ENCODE peak calls at places on chromosomes 16 and 17, in six cellular contexts. T, E, R, K, U and D are unnamed samples.

GRCh38 chr17:75753514-75754377 is 11.2 kb downstream of the GALK1 start:
- DNase-seq in T (no peak), K (peak; percentile 73), R (peak; percentile 60), U (peak; percentile 58), E (peak; percentile 60), D (peak; percentile 86)

GRCh38 chr16:2764718-2765117 is 12.3 kb downstream of the SRRM2 start:
- DNase-seq in U (no peak), E (no peak), T (no peak), R (no peak), K (no peak), D (no peak)

GRCh38 chr17:35087731-35088646 is 24.5 kb upstream of the RFFL start:
- DNase-seq in K (peak; percentile 21), R (peak; percentile 50), E (peak; percentile 46), T (no peak), U (peak; percentile 49), D (no peak)

GRCh38 chr17:4956493-4957061 is 5.7 kb downstream of the ENO3 start:
- DNase-seq in U (no peak), K (peak; percentile 42), E (no peak), T (no peak), R (no peak), D (no peak)

GRCh38 chr17:80968602-80969029 is 23.0 kb upstream of the CHMP6 start:
- DNase-seq in K (no peak), R (peak; percentile 42), T (no peak), E (peak; percentile 60), U (peak; percentile 51), D (no peak)

GRCh38 chr17:48244121-48244711 is 136.7 kb downstream of the SNX11 start:
- DNase-seq in K (no peak), U (no peak), R (peak; percentile 54), T (no peak), E (peak; percentile 54), D (no peak)

GRCh38 chr17:14672830-14673229 is 371.9 kb downstream of the HS3ST3B1 start:
- DNase-seq in T (peak; percentile 19), U (peak; percentile 31), R (peak; percentile 41), K (no peak), E (peak; percentile 81), D (no peak)

GRCh38 chr17:49576121-49576905 is 642 bp downstream of the NXPH3 start:
- DNase-seq in T (peak; percentile 58), K (no peak), E (peak; percentile 40), R (peak; percentile 38), U (peak; percentile 26), D (no peak)

GRCh38 chr16:68289621-68290329 is 21.0 kb downstream of the SLC7A6OS start:
- DNase-seq in R (peak; percentile 61), E (peak; percentile 69), T (no peak), K (peak; percentile 33), U (peak; percentile 46), D (no peak)

GRCh38 chr16:72536673-72537435 is 364.9 kb upstream of the PMFBP1 start:
- DNase-seq in R (peak; percentile 33), T (no peak), U (peak; percentile 59), K (no peak), E (peak; percentile 84), D (no peak)

GRCh38 chr17:42249681-42250446 is 26.3 kb downstream of the STAT5B start:
- DNase-seq in K (peak; percentile 27), R (no peak), E (no peak), U (no peak), T (no peak), D (no peak)

GRCh38 chr16:2969545-2970521 is 685 bp downstream of the PAQR4 start:
- DNase-seq in R (peak; percentile 37), U (peak; percentile 16), K (peak; percentile 69), T (peak; percentile 61), E (peak; percentile 40), D (no peak)

GRCh38 chr17:29076722-29077121 is 33.8 kb downstream of the PIPOX start:
- DNase-seq in R (no peak), K (no peak), U (no peak), T (no peak), E (no peak), D (no peak)

GRCh38 chr16:85014311-85014710 is 3.0 kb upstream of the ZDHHC7 start:
- DNase-seq in R (no peak), U (no peak), T (no peak), E (no peak), K (no peak), D (no peak)

GRCh38 chr16:85008267-85008666 is 3.1 kb downstream of the ZDHHC7 start:
- DNase-seq in E (no peak), U (no peak), R (no peak), T (no peak), K (no peak), D (no peak)

GRCh38 chr16:85011846-85012284 is 530 bp upstream of the ZDHHC7 start:
- DNase-seq in K (no peak), E (no peak), R (no peak), U (no peak), T (no peak), D (no peak)

GRCh38 chr16:85010446-85010930 is 847 bp downstream of the ZDHHC7 start:
- DNase-seq in R (no peak), T (no peak), U (peak; percentile 21), K (no peak), E (no peak), D (no peak)

DNA sequence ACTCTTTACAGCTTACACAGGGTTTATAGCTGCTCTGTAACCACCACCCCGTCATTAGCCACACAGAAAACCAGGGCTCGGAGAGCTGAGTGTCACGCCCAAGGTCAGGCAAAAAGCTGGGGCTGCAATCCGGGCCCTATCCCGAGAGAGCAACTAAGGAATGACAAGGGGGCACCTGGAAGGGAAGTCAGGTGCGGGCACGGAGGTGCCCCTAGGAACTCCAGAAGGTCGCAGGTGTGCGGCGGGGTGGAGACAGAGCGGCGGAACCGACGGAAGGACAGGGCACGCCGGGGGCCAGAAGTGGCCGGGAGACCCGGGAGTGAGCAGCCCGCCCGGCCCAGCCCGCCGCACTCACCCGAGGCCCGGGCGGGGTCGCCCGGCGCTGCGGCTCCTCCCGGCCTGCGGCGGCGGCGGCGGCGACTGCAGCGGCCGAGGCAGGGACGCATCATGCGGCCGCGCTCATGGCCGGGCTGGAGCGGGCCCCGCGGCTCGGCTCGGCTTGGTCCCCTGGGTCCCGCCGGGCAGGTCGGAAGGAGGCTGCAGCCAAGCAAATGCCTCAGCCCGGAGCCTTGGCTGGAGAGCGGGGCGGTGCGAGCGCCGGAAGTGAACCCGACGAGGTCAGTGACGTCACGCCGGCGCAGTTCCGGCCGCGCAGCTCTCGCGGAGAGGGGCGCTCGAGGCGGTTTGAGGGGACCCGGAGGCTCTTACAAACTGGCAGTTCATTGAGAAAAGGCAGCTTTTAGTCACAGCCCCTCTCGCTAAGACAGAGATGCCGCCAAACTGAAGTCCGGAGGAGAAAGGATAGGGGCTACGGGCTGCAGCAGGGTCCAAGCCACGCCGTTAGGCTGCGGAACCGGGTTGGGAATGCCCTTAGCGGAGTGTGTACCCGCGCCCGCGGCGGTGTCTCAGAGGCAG is at the start of gene ZDHHC7:
- DNase-seq in E (peak; percentile 81), T (peak; percentile 80), U (peak; percentile 84), R (peak; percentile 85), K (peak; percentile 84), D (peak; percentile 93)
- TF ChIP-seq CTCF in E (peak; percentile 9), T (no peak), U (no peak), R (peak; percentile 1), K (peak; percentile 25), D (peak; percentile 3)

GRCh38 chr17:55717898-55718735 is 4.5 kb downstream of the TMEM100 start:
- DNase-seq in T (peak; percentile 24), E (peak; percentile 72), R (peak; percentile 87), U (peak; percentile 85), K (peak; percentile 27), D (peak; percentile 88)

GRCh38 chr17:55722016-55722706 is 503 bp downstream of the TMEM100 start:
- DNase-seq in K (no peak), U (peak; percentile 10), T (no peak), R (peak; percentile 39), E (no peak), D (no peak)

GRCh38 chr17:55723488-55723848 is 804 bp upstream of the TMEM100 start:
- DNase-seq in U (no peak), R (no peak), K (no peak), E (no peak), T (no peak), D (no peak)

GRCh38 chr17:55722742-55723487 is at the start of gene TMEM100:
- DNase-seq in E (peak; percentile 76), T (no peak), U (peak; percentile 87), K (no peak), R (peak; percentile 95), D (no peak)

GRCh38 chr17:55720917-55721836 is 1.5 kb downstream of the TMEM100 start:
- DNase-seq in T (no peak), K (no peak), E (no peak), R (no peak), U (no peak), D (no peak)
- TF ChIP-seq CTCF in T (no peak), K (no peak), E (no peak), R (no peak), U (no peak), D (no peak)

DNA sequence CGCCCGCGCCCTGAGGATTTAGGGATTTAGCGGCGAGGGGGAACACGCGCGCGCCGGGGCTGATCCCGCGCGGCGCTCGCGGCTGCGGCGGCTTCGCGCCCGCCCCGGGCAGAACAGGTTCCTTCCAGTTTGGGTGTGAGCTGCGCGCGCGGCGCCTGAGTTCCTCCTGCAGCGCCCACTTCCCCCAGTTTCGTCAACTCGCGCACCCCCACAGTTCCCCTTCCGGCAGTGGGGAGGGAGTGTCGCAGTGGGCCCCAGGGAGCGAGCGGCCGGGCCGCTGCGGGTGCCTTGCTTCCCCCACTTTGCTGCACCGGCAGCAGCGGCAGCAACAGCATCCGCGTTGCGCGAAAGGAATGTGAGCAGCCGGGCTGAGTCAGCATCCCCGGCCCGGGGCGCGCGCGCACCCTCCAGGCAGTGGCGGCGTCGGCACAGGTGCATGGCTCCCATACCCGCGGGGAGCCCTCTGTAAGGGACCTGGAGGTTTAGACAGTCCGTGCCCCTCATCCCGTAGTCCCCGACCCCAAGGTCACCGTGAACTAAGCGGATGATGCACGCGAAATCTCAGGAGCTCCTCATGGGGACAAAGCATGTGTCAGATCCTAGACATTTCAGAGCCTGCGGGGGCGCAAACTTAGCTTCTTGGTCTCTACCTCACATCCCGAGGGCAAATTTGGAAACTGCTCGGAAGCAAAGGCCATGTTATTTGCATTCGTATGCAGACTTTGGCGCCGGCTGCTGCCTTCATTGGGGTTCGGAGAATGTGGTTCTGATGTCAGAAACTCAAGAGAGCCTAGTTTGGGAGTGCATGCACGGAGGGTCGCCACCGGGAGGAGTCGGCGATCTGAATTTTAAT is 767 bp downstream of the ARSG start:
- DNase-seq in R (peak; percentile 76), T (peak; percentile 84), E (peak; percentile 53), K (peak; percentile 92), U (peak; percentile 53), D (peak; percentile 89)
- TF ChIP-seq CTCF in R (no peak), T (no peak), E (no peak), K (no peak), U (no peak), D (peak; percentile 36)

DNA sequence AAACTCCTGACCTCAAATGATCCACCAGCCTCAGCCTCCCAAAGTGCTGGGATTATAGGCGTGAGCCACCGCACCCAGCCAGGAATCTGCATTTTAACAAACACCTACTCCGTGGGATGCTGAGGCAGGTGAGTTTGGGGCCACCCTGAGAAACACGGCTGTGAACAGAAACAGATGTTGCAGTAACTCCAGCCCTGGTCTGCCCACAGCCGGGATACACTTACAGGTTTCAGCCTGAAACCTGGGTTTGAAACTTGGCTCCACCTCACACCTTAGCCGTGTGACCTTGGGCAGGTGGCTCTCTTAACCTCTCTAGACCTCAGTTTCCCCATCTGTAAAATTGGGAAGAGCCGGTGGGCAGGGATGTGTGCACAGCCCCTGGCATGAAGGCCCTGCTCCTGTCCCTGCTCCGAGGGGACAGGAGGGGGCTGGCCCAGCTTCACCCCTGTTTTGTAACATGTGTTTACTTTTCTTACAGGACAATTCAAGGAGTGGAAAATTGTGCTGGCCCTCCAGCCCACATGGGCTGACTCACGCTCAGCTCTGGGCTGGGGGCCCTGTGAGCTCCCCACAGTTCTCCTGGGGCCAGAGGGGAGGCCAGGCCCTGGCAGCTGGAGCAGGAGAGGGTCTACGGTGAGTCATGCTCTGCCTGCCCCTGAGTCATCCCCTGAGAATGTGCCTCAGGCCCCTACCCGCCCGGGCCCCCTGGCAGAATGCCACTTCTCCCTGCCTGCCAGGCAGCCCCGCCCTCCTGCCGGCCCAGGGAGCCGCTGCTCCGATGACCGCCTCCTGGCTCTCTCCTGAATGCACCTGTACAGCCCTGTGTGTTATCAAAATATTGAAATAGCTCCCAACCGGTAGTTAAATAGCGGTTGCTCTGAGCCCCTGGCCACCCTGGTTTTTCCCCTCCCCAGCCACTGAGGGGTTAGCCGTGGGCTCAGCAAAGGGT is 7.7 kb upstream of the PPL start:
- DNase-seq in K (no peak), E (peak; percentile 96), R (peak; percentile 98), T (peak; percentile 96), U (peak; percentile 99), D (peak; percentile 99)
- TF ChIP-seq CTCF in K (no peak), E (no peak), R (no peak), T (no peak), U (no peak), D (no peak)